ENCODE peak calls at places on chromosomes 7 and 10, in nine cellular contexts. One of them, this sample, is unnamed.

GRCh38 chr7:12570148-12570528 is 382 bp upstream of the SCIN start:
- DNase-seq in GM23338: peak
- DNase-seq in stomach: peak
- DNase-seq in SK-N-SH: peak
- DNase-seq in H1: no peak
- DNase-seq in breast epithelium: no peak
- DNase-seq in esophagus muscularis mucosa: no peak
- DNase-seq in sigmoid colon: no peak
- DNase-seq in endothelial cell of umbilical vein: no peak
- DNase-seq in this sample: no peak

GRCh38 chr7:30920584-30921539 is 9.2 kb downstream of the AQP1 start:
- DNase-seq in sigmoid colon: peak
- DNase-seq in GM23338: no peak
- DNase-seq in esophagus muscularis mucosa: no peak
- DNase-seq in H1: peak
- DNase-seq in stomach: no peak
- DNase-seq in breast epithelium: no peak
- DNase-seq in SK-N-SH: peak
- DNase-seq in endothelial cell of umbilical vein: peak
- DNase-seq in this sample: peak

GRCh38 chr7:28533731-28534531 is 121.6 kb downstream of the CREB5 start:
- DNase-seq in esophagus muscularis mucosa: no peak
- DNase-seq in stomach: no peak
- DNase-seq in endothelial cell of umbilical vein: peak
- DNase-seq in H1: no peak
- DNase-seq in GM23338: no peak
- DNase-seq in SK-N-SH: no peak
- DNase-seq in sigmoid colon: peak
- DNase-seq in breast epithelium: peak
- DNase-seq in this sample: peak

GRCh38 chr10:47262606-47263295 is 37.2 kb upstream of the GDF10 start:
- DNase-seq in esophagus muscularis mucosa: no peak
- DNase-seq in GM23338: no peak
- DNase-seq in breast epithelium: no peak
- DNase-seq in H1: no peak
- DNase-seq in SK-N-SH: no peak
- DNase-seq in endothelial cell of umbilical vein: no peak
- DNase-seq in sigmoid colon: no peak
- DNase-seq in stomach: no peak
- DNase-seq in this sample: no peak

GRCh38 chr10:43123361-43124093 is 14.7 kb upstream of the CSGALNACT2 start:
- DNase-seq in breast epithelium: no peak
- DNase-seq in GM23338: no peak
- DNase-seq in sigmoid colon: no peak
- DNase-seq in endothelial cell of umbilical vein: no peak
- DNase-seq in SK-N-SH: no peak
- DNase-seq in esophagus muscularis mucosa: no peak
- DNase-seq in H1: peak
- DNase-seq in stomach: peak
- DNase-seq in this sample: peak

GRCh38 chr10:74432841-74433594 is 282.0 kb downstream of the ADK start:
- DNase-seq in endothelial cell of umbilical vein: no peak
- DNase-seq in breast epithelium: no peak
- DNase-seq in sigmoid colon: no peak
- DNase-seq in H1: no peak
- DNase-seq in esophagus muscularis mucosa: no peak
- DNase-seq in stomach: no peak
- DNase-seq in SK-N-SH: peak
- DNase-seq in GM23338: no peak
- DNase-seq in this sample: no peak

GRCh38 chr10:97534746-97535367 is 36.1 kb downstream of the UBTD1 start:
- DNase-seq in SK-N-SH: peak
- DNase-seq in sigmoid colon: no peak
- DNase-seq in endothelial cell of umbilical vein: peak
- DNase-seq in breast epithelium: no peak
- DNase-seq in H1: peak
- DNase-seq in esophagus muscularis mucosa: no peak
- DNase-seq in GM23338: peak
- DNase-seq in stomach: no peak
- DNase-seq in this sample: no peak

GRCh38 chr10:132915411-132915810 is 27.0 kb downstream of the CFAP46 start:
- DNase-seq in GM23338: no peak
- DNase-seq in SK-N-SH: no peak
- DNase-seq in esophagus muscularis mucosa: no peak
- DNase-seq in stomach: no peak
- DNase-seq in H1: no peak
- DNase-seq in breast epithelium: no peak
- DNase-seq in endothelial cell of umbilical vein: no peak
- DNase-seq in sigmoid colon: peak
- DNase-seq in this sample: no peak

GRCh38 chr10:133257489-133258065 is 19.1 kb downstream of the ADAM8 start:
- DNase-seq in breast epithelium: peak
- DNase-seq in endothelial cell of umbilical vein: peak
- DNase-seq in sigmoid colon: peak
- DNase-seq in H1: peak
- DNase-seq in stomach: peak
- DNase-seq in SK-N-SH: peak
- DNase-seq in GM23338: peak
- DNase-seq in esophagus muscularis mucosa: no peak
- DNase-seq in this sample: no peak

GRCh38 chr10:123035467-123036086 is 26.8 kb downstream of the ACADSB start:
- DNase-seq in sigmoid colon: no peak
- DNase-seq in endothelial cell of umbilical vein: no peak
- DNase-seq in GM23338: no peak
- DNase-seq in H1: no peak
- DNase-seq in stomach: no peak
- DNase-seq in SK-N-SH: no peak
- DNase-seq in esophagus muscularis mucosa: no peak
- DNase-seq in breast epithelium: no peak
- DNase-seq in this sample: no peak

GRCh38 chr10:81026597-81026996 is 488.9 kb downstream of the SH2D4B start:
- DNase-seq in GM23338: no peak
- DNase-seq in H1: no peak
- DNase-seq in esophagus muscularis mucosa: no peak
- DNase-seq in endothelial cell of umbilical vein: no peak
- DNase-seq in stomach: no peak
- DNase-seq in breast epithelium: no peak
- DNase-seq in sigmoid colon: no peak
- DNase-seq in SK-N-SH: no peak
- DNase-seq in this sample: no peak

GRCh38 chr7:111933614-111934013 is 272.6 kb downstream of the DOCK4 start:
- DNase-seq in endothelial cell of umbilical vein: no peak
- DNase-seq in esophagus muscularis mucosa: no peak
- DNase-seq in SK-N-SH: no peak
- DNase-seq in sigmoid colon: no peak
- DNase-seq in H1: no peak
- DNase-seq in stomach: no peak
- DNase-seq in GM23338: no peak
- DNase-seq in breast epithelium: no peak
- DNase-seq in this sample: no peak

GRCh38 chr10:91185239-91185875 is 35.1 kb upstream of the PCGF5 start:
- DNase-seq in GM23338: no peak
- DNase-seq in stomach: no peak
- DNase-seq in endothelial cell of umbilical vein: no peak
- DNase-seq in breast epithelium: no peak
- DNase-seq in SK-N-SH: no peak
- DNase-seq in H1: no peak
- DNase-seq in esophagus muscularis mucosa: no peak
- DNase-seq in sigmoid colon: no peak
- DNase-seq in this sample: no peak

GRCh38 chr10:132421377-132422168 is 24.6 kb downstream of the PWWP2B start:
- DNase-seq in breast epithelium: peak
- DNase-seq in stomach: peak
- DNase-seq in sigmoid colon: peak
- DNase-seq in esophagus muscularis mucosa: no peak
- DNase-seq in H1: no peak
- DNase-seq in endothelial cell of umbilical vein: no peak
- DNase-seq in GM23338: no peak
- DNase-seq in SK-N-SH: peak
- DNase-seq in this sample: no peak

GRCh38 chr7:76191783-76192240 is 9.9 kb upstream of the SRRM3 start:
- DNase-seq in SK-N-SH: peak
- DNase-seq in breast epithelium: no peak
- DNase-seq in endothelial cell of umbilical vein: peak
- DNase-seq in esophagus muscularis mucosa: no peak
- DNase-seq in stomach: no peak
- DNase-seq in GM23338: peak
- DNase-seq in sigmoid colon: no peak
- DNase-seq in H1: peak
- DNase-seq in this sample: no peak

DNA sequence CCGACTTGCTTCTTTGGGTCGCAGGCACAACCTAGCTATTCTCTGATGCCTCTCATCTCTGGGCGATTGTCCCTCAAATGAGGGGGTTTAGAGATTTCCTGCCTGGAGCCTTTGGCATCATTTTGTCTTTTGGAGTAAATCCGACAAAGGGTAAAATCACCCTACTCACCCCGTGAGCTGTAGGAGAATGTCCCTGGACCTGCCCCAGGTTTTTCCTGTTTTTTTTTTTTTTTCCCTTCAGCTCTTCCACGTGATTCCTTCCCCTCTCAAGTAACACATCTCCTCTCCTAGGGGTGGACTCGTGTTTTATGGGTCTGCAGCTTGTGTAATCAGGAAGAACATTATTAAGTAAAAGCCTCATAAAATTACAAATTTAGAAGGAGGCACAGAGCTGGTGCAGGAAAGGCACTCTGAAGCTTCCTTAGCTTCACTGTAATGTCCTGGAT is 128.4 kb upstream of the ZNF746 start:
- DNase-seq in endothelial cell of umbilical vein: no peak
- DNase-seq in sigmoid colon: no peak
- DNase-seq in breast epithelium: no peak
- DNase-seq in esophagus muscularis mucosa: no peak
- DNase-seq in stomach: no peak
- DNase-seq in GM23338: no peak
- DNase-seq in SK-N-SH: no peak
- DNase-seq in H1: no peak
- DNase-seq in this sample: no peak
- TF ChIP-seq POLR2AphosphoS5 in endothelial cell of umbilical vein: no peak
- TF ChIP-seq POLR2AphosphoS5 in sigmoid colon: no peak
- TF ChIP-seq POLR2AphosphoS5 in breast epithelium: no peak
- TF ChIP-seq POLR2AphosphoS5 in esophagus muscularis mucosa: no peak
- TF ChIP-seq POLR2AphosphoS5 in stomach: no peak
- TF ChIP-seq POLR2AphosphoS5 in GM23338: no peak
- TF ChIP-seq POLR2AphosphoS5 in SK-N-SH: no peak
- TF ChIP-seq POLR2AphosphoS5 in H1: no peak
- TF ChIP-seq POLR2AphosphoS5 in this sample: no peak

DNA sequence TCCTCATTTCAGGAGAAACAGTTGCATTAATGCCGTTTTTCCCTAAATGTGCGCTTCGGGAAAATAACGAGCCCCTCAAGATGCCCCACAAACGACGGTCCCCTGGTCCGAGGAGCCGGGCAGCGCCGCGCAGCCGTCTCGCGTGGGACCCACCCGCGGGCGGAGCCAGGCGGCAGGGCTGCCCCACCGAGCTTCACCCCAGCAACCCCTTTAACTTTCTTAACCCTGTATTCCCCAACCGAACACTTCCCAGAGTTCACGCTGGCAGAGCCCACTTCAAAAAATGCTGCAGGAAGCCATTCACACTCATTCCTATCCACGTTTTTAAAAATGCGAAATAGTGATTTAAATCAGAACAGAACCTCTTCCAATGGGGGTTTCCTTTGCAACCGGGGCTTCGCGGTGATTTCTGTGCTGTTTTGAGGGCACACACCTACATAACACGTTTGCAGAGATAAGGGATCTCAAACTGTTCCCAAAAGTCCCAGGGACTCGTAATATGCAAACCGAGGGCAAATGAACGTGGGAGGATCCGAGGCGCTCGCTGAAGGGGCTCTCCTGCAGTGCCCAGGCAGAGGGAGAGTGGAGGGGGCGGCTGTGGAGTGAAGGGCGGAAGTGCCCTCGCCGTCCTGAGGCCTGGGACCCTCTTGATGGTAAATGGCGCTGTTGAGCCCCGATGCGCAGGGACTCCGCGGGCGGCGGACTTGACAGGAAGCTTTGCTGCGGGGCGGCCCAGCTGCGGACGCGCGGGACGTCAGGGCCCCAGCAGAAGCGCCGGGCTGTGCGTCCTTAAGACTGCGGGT is 152.1 kb upstream of the YAE1 start:
- DNase-seq in endothelial cell of umbilical vein: peak
- DNase-seq in H1: peak
- DNase-seq in GM23338: peak
- DNase-seq in esophagus muscularis mucosa: no peak
- DNase-seq in breast epithelium: no peak
- DNase-seq in SK-N-SH: peak
- DNase-seq in sigmoid colon: peak
- DNase-seq in stomach: peak
- DNase-seq in this sample: peak
- TF ChIP-seq CTCF in endothelial cell of umbilical vein: no peak
- TF ChIP-seq CTCF in H1: peak
- TF ChIP-seq CTCF in GM23338: peak
- TF ChIP-seq CTCF in esophagus muscularis mucosa: no peak
- TF ChIP-seq CTCF in breast epithelium: no peak
- TF ChIP-seq CTCF in SK-N-SH: peak
- TF ChIP-seq CTCF in sigmoid colon: no peak
- TF ChIP-seq CTCF in stomach: no peak
- TF ChIP-seq CTCF in this sample: no peak

DNA sequence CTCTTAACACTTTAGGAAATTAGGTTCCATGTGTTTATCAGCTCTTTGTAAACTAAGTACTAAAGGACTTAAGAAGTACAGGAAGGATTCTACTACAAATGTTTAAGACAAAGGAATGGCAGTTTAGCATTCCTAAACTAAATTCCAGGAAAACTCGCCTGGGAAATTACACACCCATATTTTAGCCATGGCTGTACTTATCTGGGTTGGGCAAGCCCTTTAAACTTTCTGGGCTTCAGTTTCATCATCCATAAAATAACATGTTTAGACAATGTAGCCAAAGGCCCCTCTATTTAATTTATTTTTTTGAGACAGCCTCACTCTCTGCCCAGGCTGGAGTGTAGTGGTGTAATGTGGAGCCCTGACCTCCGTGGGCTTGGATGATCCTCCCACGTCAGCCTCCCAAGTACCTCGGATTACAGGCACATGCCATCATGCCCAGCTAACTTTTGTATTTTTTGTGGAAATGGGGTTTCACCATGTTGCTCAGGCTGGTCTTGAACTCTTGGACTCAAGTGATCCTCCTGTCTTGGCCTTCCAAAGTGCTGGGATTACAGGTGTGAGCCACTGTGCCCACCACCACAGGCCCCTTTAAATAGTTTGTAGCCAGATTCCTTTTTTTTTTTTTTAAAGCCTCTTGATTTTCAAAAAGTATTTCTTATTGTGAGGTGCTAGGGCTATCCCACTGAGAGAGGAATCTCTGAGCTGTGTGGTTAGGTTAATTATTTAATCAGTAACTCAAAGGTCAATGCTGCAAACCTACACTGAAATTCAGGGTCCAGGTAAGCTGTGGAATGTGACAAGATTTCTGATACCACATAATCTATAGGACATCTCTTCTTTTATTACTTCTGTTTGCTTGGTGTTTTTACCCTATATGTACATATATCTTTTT is 32.1 kb downstream of the TMEM60 start:
- DNase-seq in sigmoid colon: no peak
- DNase-seq in esophagus muscularis mucosa: no peak
- DNase-seq in stomach: no peak
- DNase-seq in endothelial cell of umbilical vein: no peak
- DNase-seq in breast epithelium: no peak
- DNase-seq in SK-N-SH: no peak
- DNase-seq in GM23338: peak
- DNase-seq in H1: no peak
- DNase-seq in this sample: no peak
- H3K27ac ChIP-seq in sigmoid colon: no peak
- H3K27ac ChIP-seq in esophagus muscularis mucosa: peak
- H3K27ac ChIP-seq in stomach: no peak
- H3K27ac ChIP-seq in endothelial cell of umbilical vein: no peak
- H3K27ac ChIP-seq in breast epithelium: no peak
- H3K27ac ChIP-seq in SK-N-SH: no peak
- H3K27ac ChIP-seq in GM23338: peak
- H3K27ac ChIP-seq in H1: no peak
- H3K27ac ChIP-seq in this sample: no peak

GRCh38 chr10:105952153-105952552 is 1212.4 kb downstream of the SORCS1 start:
- DNase-seq in stomach: peak
- DNase-seq in endothelial cell of umbilical vein: no peak
- DNase-seq in sigmoid colon: no peak
- DNase-seq in GM23338: peak
- DNase-seq in H1: no peak
- DNase-seq in SK-N-SH: no peak
- DNase-seq in esophagus muscularis mucosa: no peak
- DNase-seq in breast epithelium: peak
- DNase-seq in this sample: no peak
- TF ChIP-seq POLR2AphosphoS5 in stomach: no peak
- TF ChIP-seq POLR2AphosphoS5 in endothelial cell of umbilical vein: no peak
- TF ChIP-seq POLR2AphosphoS5 in sigmoid colon: no peak
- TF ChIP-seq POLR2AphosphoS5 in GM23338: no peak
- TF ChIP-seq POLR2AphosphoS5 in H1: no peak
- TF ChIP-seq POLR2AphosphoS5 in SK-N-SH: no peak
- TF ChIP-seq POLR2AphosphoS5 in esophagus muscularis mucosa: peak
- TF ChIP-seq POLR2AphosphoS5 in breast epithelium: no peak
- TF ChIP-seq POLR2AphosphoS5 in this sample: no peak